ENCODE peak calls at places on chromosomes 11 and 22, in six cellular contexts. One of them, this sample, is unnamed. For H3K4me1, the result is how much of the 10 kb centered on the place peaks cover.

GRCh38 chr22:50048066-50048765 is 9.9 kb downstream of the TTLL8 start:
- DNase-seq in mesendoderm: no peak
- DNase-seq in uterus: no peak
- DNase-seq in ovary: no peak
- DNase-seq in SJSA1: no peak
- DNase-seq in left ventricle myocardium inferior: no peak
- DNase-seq in this sample: no peak

GRCh38 chr11:45606514-45607024 is 58.9 kb downstream of the CHST1 start:
- DNase-seq in uterus: no peak
- DNase-seq in left ventricle myocardium inferior: no peak
- DNase-seq in ovary: no peak
- DNase-seq in SJSA1: no peak
- DNase-seq in mesendoderm: peak
- DNase-seq in this sample: no peak

GRCh38 chr11:82663535-82663934 is 70.1 kb downstream of the FAM181B start:
- DNase-seq in mesendoderm: no peak
- DNase-seq in SJSA1: no peak
- DNase-seq in left ventricle myocardium inferior: no peak
- DNase-seq in uterus: no peak
- DNase-seq in ovary: no peak
- DNase-seq in this sample: no peak

GRCh38 chr11:82995754-82996398 is 75.8 kb downstream of the RAB30 start:
- DNase-seq in left ventricle myocardium inferior: no peak
- DNase-seq in ovary: no peak
- DNase-seq in uterus: peak
- DNase-seq in mesendoderm: no peak
- DNase-seq in SJSA1: peak
- DNase-seq in this sample: no peak

GRCh38 chr11:130243816-130244215 is 70.9 kb downstream of the ZBTB44 start:
- DNase-seq in uterus: no peak
- DNase-seq in left ventricle myocardium inferior: no peak
- DNase-seq in ovary: no peak
- DNase-seq in mesendoderm: no peak
- DNase-seq in SJSA1: no peak
- DNase-seq in this sample: no peak

GRCh38 chr11:118068206-118068944 is 8.5 kb upstream of the TMPRSS4 start:
- DNase-seq in mesendoderm: peak
- DNase-seq in SJSA1: no peak
- DNase-seq in uterus: no peak
- DNase-seq in left ventricle myocardium inferior: no peak
- DNase-seq in ovary: no peak
- DNase-seq in this sample: no peak

GRCh38 chr22:25564979-25565677 is 653 bp downstream of the GRK3 start:
- DNase-seq in uterus: peak
- DNase-seq in ovary: peak
- DNase-seq in SJSA1: peak
- DNase-seq in left ventricle myocardium inferior: peak
- DNase-seq in mesendoderm: peak
- DNase-seq in this sample: no peak

GRCh38 chr22:38802671-38803121 is 8.8 kb upstream of the DNAL4 start:
- DNase-seq in mesendoderm: peak
- DNase-seq in left ventricle myocardium inferior: no peak
- DNase-seq in ovary: no peak
- DNase-seq in uterus: peak
- DNase-seq in SJSA1: peak
- DNase-seq in this sample: no peak

GRCh38 chr22:48567213-48567975 is 1260.3 kb downstream of the BRD1 start:
- DNase-seq in left ventricle myocardium inferior: no peak
- DNase-seq in SJSA1: no peak
- DNase-seq in mesendoderm: no peak
- DNase-seq in uterus: no peak
- DNase-seq in ovary: no peak
- DNase-seq in this sample: no peak

GRCh38 chr11:15852179-15852578 is 504.2 kb downstream of the SOX6 start:
- DNase-seq in left ventricle myocardium inferior: no peak
- DNase-seq in SJSA1: peak
- DNase-seq in mesendoderm: peak
- DNase-seq in ovary: no peak
- DNase-seq in uterus: no peak
- DNase-seq in this sample: no peak

GRCh38 chr11:128692750-128693578 is 908 bp upstream of the FLI1 start:
- DNase-seq in ovary: no peak
- DNase-seq in left ventricle myocardium inferior: no peak
- DNase-seq in SJSA1: peak
- DNase-seq in mesendoderm: peak
- DNase-seq in uterus: no peak
- DNase-seq in this sample: no peak

GRCh38 chr22:36862251-36863242 is 1.7 kb downstream of the NCF4 start:
- DNase-seq in ovary: no peak
- DNase-seq in uterus: no peak
- DNase-seq in mesendoderm: no peak
- DNase-seq in SJSA1: no peak
- DNase-seq in left ventricle myocardium inferior: peak
- DNase-seq in this sample: no peak

GRCh38 chr22:34976474-34976873 is 89.5 kb upstream of the ISX start:
- DNase-seq in left ventricle myocardium inferior: no peak
- DNase-seq in uterus: no peak
- DNase-seq in SJSA1: no peak
- DNase-seq in mesendoderm: no peak
- DNase-seq in ovary: no peak
- DNase-seq in this sample: no peak

GRCh38 chr22:48431536-48432315 is 1395.9 kb downstream of the BRD1 start:
- DNase-seq in SJSA1: no peak
- DNase-seq in mesendoderm: peak
- DNase-seq in uterus: no peak
- DNase-seq in ovary: no peak
- DNase-seq in left ventricle myocardium inferior: no peak
- DNase-seq in this sample: no peak

GRCh38 chr11:32830413-32830738 is 649 bp downstream of the PRRG4 start:
- DNase-seq in mesendoderm: no peak
- DNase-seq in SJSA1: no peak
- DNase-seq in left ventricle myocardium inferior: no peak
- DNase-seq in ovary: no peak
- DNase-seq in uterus: no peak
- DNase-seq in this sample: no peak

GRCh38 chr11:69351460-69351859 is 57.5 kb downstream of the MYEOV start:
- DNase-seq in SJSA1: peak
- DNase-seq in left ventricle myocardium inferior: no peak
- DNase-seq in mesendoderm: peak
- DNase-seq in uterus: no peak
- DNase-seq in ovary: no peak
- DNase-seq in this sample: no peak

GRCh38 chr11:31492320-31492913 is 17.0 kb downstream of the IMMP1L start:
- DNase-seq in mesendoderm: no peak
- DNase-seq in uterus: no peak
- DNase-seq in SJSA1: no peak
- DNase-seq in ovary: no peak
- DNase-seq in left ventricle myocardium inferior: no peak
- DNase-seq in this sample: no peak

GRCh38 chr11:126485021-126485781 is 129.7 kb downstream of the ST3GAL4 start:
- DNase-seq in left ventricle myocardium inferior: no peak
- DNase-seq in SJSA1: no peak
- DNase-seq in ovary: no peak
- DNase-seq in mesendoderm: no peak
- DNase-seq in uterus: no peak
- DNase-seq in this sample: no peak

GRCh38 chr22:42743501-42743991 is 22.9 kb upstream of the A4GALT start:
- DNase-seq in left ventricle myocardium inferior: peak
- DNase-seq in uterus: peak
- DNase-seq in ovary: peak
- DNase-seq in SJSA1: peak
- DNase-seq in mesendoderm: no peak
- DNase-seq in this sample: no peak

GRCh38 chr11:7451520-7451919 is 33.8 kb upstream of the OLFML1 start:
- DNase-seq in left ventricle myocardium inferior: no peak
- DNase-seq in SJSA1: no peak
- DNase-seq in mesendoderm: peak
- DNase-seq in uterus: no peak
- DNase-seq in ovary: no peak
- DNase-seq in this sample: no peak

GRCh38 chr11:63985812-63986155 is 454 bp upstream of the OTUB1 start:
- DNase-seq in ovary: no peak
- DNase-seq in uterus: no peak
- DNase-seq in mesendoderm: no peak
- DNase-seq in left ventricle myocardium inferior: no peak
- DNase-seq in SJSA1: no peak
- DNase-seq in this sample: peak

GRCh38 chr22:47629791-47630655 is 867.6 kb downstream of the TBC1D22A start:
- DNase-seq in left ventricle myocardium inferior: no peak
- DNase-seq in mesendoderm: no peak
- DNase-seq in uterus: no peak
- DNase-seq in ovary: no peak
- DNase-seq in SJSA1: no peak
- DNase-seq in this sample: no peak

GRCh38 chr22:21942407-21942895 is 10.2 kb downstream of the PPM1F start:
- DNase-seq in uterus: peak
- DNase-seq in mesendoderm: no peak
- DNase-seq in SJSA1: peak
- DNase-seq in ovary: peak
- DNase-seq in left ventricle myocardium inferior: peak
- DNase-seq in this sample: no peak
- H3K27ac ChIP-seq in uterus: peak
- H3K27ac ChIP-seq in mesendoderm: no peak
- H3K27ac ChIP-seq in SJSA1: peak
- H3K27ac ChIP-seq in ovary: no peak
- H3K27ac ChIP-seq in left ventricle myocardium inferior: peak
- H3K27ac ChIP-seq in this sample: peak

GRCh38 chr11:35661539-35661938 is 1.0 kb upstream of the TRIM44 start:
- DNase-seq in mesendoderm: no peak
- DNase-seq in uterus: no peak
- DNase-seq in ovary: no peak
- DNase-seq in SJSA1: no peak
- DNase-seq in left ventricle myocardium inferior: no peak
- DNase-seq in this sample: no peak
- H3K4me3 ChIP-seq in mesendoderm: no peak
- H3K4me3 ChIP-seq in uterus: peak
- H3K4me3 ChIP-seq in ovary: peak
- H3K4me3 ChIP-seq in SJSA1: peak
- H3K4me3 ChIP-seq in left ventricle myocardium inferior: peak
- H3K4me3 ChIP-seq in this sample: no peak

GRCh38 chr22:17916226-17916889 is 108.0 kb downstream of the MICAL3 start:
- DNase-seq in left ventricle myocardium inferior: no peak
- DNase-seq in uterus: no peak
- DNase-seq in SJSA1: no peak
- DNase-seq in ovary: no peak
- DNase-seq in mesendoderm: no peak
- DNase-seq in this sample: no peak
- H3K4me1 ChIP-seq in left ventricle myocardium inferior: half or more
- H3K4me1 ChIP-seq in uterus: under half
- H3K4me1 ChIP-seq in SJSA1: under half
- H3K4me1 ChIP-seq in ovary: under half
- H3K4me1 ChIP-seq in mesendoderm: under half
- H3K4me1 ChIP-seq in this sample: under half

GRCh38 chr11:111870522-111870886 is 877 bp downstream of the ALG9 start:
- DNase-seq in left ventricle myocardium inferior: no peak
- DNase-seq in uterus: no peak
- DNase-seq in ovary: no peak
- DNase-seq in mesendoderm: no peak
- DNase-seq in SJSA1: no peak
- DNase-seq in this sample: no peak
- H3K27ac ChIP-seq in left ventricle myocardium inferior: peak
- H3K27ac ChIP-seq in uterus: peak
- H3K27ac ChIP-seq in ovary: no peak
- H3K27ac ChIP-seq in mesendoderm: no peak
- H3K27ac ChIP-seq in SJSA1: no peak
- H3K27ac ChIP-seq in this sample: peak

GRCh38 chr11:1485504-1485885 is 1.1 kb downstream of the MOB2 start:
- DNase-seq in left ventricle myocardium inferior: peak
- DNase-seq in SJSA1: no peak
- DNase-seq in mesendoderm: no peak
- DNase-seq in uterus: no peak
- DNase-seq in ovary: peak
- DNase-seq in this sample: no peak
- H3K4me3 ChIP-seq in left ventricle myocardium inferior: peak
- H3K4me3 ChIP-seq in SJSA1: no peak
- H3K4me3 ChIP-seq in mesendoderm: no peak
- H3K4me3 ChIP-seq in uterus: peak
- H3K4me3 ChIP-seq in ovary: peak
- H3K4me3 ChIP-seq in this sample: no peak

GRCh38 chr22:45550891-45551290 is 48.2 kb downstream of the FBLN1 start:
- DNase-seq in uterus: no peak
- DNase-seq in mesendoderm: no peak
- DNase-seq in SJSA1: no peak
- DNase-seq in left ventricle myocardium inferior: no peak
- DNase-seq in ovary: no peak
- DNase-seq in this sample: no peak
- H3K4me1 ChIP-seq in uterus: under half
- H3K4me1 ChIP-seq in mesendoderm: under half
- H3K4me1 ChIP-seq in SJSA1: half or more
- H3K4me1 ChIP-seq in left ventricle myocardium inferior: under half
- H3K4me1 ChIP-seq in ovary: under half
- H3K4me1 ChIP-seq in this sample: under half

GRCh38 chr11:65394125-65394536 is 7.7 kb downstream of the FRMD8 start:
- DNase-seq in mesendoderm: no peak
- DNase-seq in ovary: peak
- DNase-seq in left ventricle myocardium inferior: no peak
- DNase-seq in uterus: no peak
- DNase-seq in SJSA1: no peak
- DNase-seq in this sample: no peak
- H3K27ac ChIP-seq in mesendoderm: no peak
- H3K27ac ChIP-seq in ovary: no peak
- H3K27ac ChIP-seq in left ventricle myocardium inferior: no peak
- H3K27ac ChIP-seq in uterus: no peak
- H3K27ac ChIP-seq in SJSA1: no peak
- H3K27ac ChIP-seq in this sample: no peak

GRCh38 chr11:19239039-19239438 is 1.7 kb downstream of the E2F8 start:
- DNase-seq in ovary: no peak
- DNase-seq in SJSA1: no peak
- DNase-seq in uterus: no peak
- DNase-seq in mesendoderm: no peak
- DNase-seq in left ventricle myocardium inferior: no peak
- DNase-seq in this sample: no peak
- H3K4me3 ChIP-seq in ovary: no peak
- H3K4me3 ChIP-seq in SJSA1: no peak
- H3K4me3 ChIP-seq in uterus: no peak
- H3K4me3 ChIP-seq in mesendoderm: no peak
- H3K4me3 ChIP-seq in left ventricle myocardium inferior: peak
- H3K4me3 ChIP-seq in this sample: no peak

DNA sequence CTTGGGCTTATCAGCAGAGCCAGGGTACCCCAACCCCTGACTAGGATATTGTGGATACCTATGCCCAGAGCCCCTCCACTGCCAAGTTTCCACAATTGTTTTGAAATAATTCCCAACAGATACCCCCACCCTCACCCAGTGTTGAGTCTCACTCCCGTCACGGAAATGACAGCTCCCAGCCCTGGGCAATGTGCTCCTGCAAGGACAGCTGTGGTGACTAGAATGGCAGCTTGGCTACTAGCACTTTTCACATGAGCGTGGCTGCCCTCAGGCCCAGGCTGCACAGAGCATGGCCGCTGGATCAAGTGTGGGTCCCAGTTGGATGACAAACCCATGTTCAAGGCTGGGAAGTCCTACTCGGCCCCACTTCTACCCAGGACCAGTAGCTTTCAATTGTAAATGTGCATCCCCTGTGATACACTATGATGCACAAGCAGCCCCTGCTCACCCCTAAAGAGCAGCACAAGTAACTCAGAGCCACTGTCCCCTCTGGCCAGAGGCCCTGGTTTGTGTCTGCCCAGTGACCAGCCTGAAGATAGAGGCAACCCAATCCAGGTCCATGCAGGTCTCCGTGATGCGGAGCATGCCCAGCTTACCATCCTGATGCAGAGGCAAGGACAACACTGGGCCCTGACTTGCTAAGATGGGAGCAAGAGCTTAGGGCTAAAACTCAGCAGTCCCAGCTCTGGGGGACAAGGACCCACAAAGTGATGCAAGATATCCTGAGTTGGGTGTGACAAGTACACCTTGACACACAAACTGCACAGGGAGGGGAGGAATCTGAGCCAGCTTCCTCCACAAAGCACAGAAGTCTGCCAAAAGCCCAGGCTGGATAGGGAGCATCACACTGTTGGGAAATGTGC is 13.2 kb downstream of the KCNQ1OT1 start:
- DNase-seq in ovary: peak
- DNase-seq in left ventricle myocardium inferior: no peak
- DNase-seq in uterus: no peak
- DNase-seq in SJSA1: no peak
- DNase-seq in mesendoderm: no peak
- DNase-seq in this sample: no peak
- H3K4me1 ChIP-seq in ovary: under half
- H3K4me1 ChIP-seq in left ventricle myocardium inferior: half or more
- H3K4me1 ChIP-seq in uterus: under half
- H3K4me1 ChIP-seq in SJSA1: under half
- H3K4me1 ChIP-seq in mesendoderm: under half
- H3K4me1 ChIP-seq in this sample: under half